ENCODE peak calls at places on chromosomes 16 and 17, in five cellular contexts. H, J, O, P and K are unnamed samples.

GRCh38 chr16:79770244-79771064 is 169.9 kb upstream of the MAF start:
- DNase-seq in H (peak; percentile 47), J (peak; percentile 88), O (peak; percentile 40), P (peak; percentile 94), K (peak; percentile 87)

GRCh38 chr16:66925322-66925840 is at the start of gene RRAD:
- DNase-seq in H (peak; percentile 61), J (no peak), O (peak; percentile 44), P (no peak), K (no peak)

GRCh38 chr17:29883497-29883896 is 46.5 kb downstream of the SSH2 start:
- DNase-seq in H (no peak), J (no peak), O (peak; percentile 43), P (no peak), K (no peak)

GRCh38 chr16:58128721-58129096 is 472 bp downstream of the CFAP20 start:
- DNase-seq in H (no peak), J (no peak), O (no peak), P (peak; percentile 62), K (peak; percentile 50)

GRCh38 chr16:51201604-51202003 is 50.5 kb upstream of the SALL1 start:
- DNase-seq in H (no peak), J (no peak), O (no peak), P (no peak), K (no peak)

GRCh38 chr17:75634754-75635609 is 1.7 kb downstream of the SMIM5 start:
- DNase-seq in H (no peak), J (no peak), O (no peak), P (peak; percentile 51), K (no peak)

GRCh38 chr17:13931111-13931526 is 138.2 kb upstream of the COX10 start:
- DNase-seq in H (no peak), J (no peak), O (peak; percentile 19), P (no peak), K (no peak)

GRCh38 chr17:72516772-72517399 is 396.1 kb downstream of the SOX9 start:
- DNase-seq in H (peak; percentile 49), J (no peak), O (no peak), P (no peak), K (peak; percentile 70)

GRCh38 chr16:8611886-8612595 is 9.5 kb upstream of the METTL22 start:
- DNase-seq in H (no peak), J (peak; percentile 29), O (peak; percentile 19), P (no peak), K (no peak)

GRCh38 chr17:44518032-44518431 is 14.8 kb upstream of the GPATCH8 start:
- DNase-seq in H (peak; percentile 43), J (no peak), O (peak; percentile 51), P (no peak), K (no peak)

GRCh38 chr17:82092995-82093751 is 4.9 kb downstream of the FASN start:
- DNase-seq in H (no peak), J (no peak), O (no peak), P (peak; percentile 52), K (peak; percentile 6)

GRCh38 chr17:47257651-47258339 is 4.2 kb downstream of the ITGB3 start:
- DNase-seq in H (peak; percentile 88), J (peak; percentile 91), O (peak; percentile 72), P (no peak), K (no peak)

GRCh38 chr17:39687546-39688474 is at the start of gene PGAP3:
- DNase-seq in H (peak; percentile 54), J (peak; percentile 90), O (peak; percentile 89), P (peak; percentile 90), K (peak; percentile 96)
- TF ChIP-seq CTCF in H (no peak), J (no peak), O (peak; percentile 13), P (peak; percentile 5), K (no peak)

GRCh38 chr16:3174618-3175148 is 13.3 kb upstream of the OR1F1 start:
- DNase-seq in H (no peak), J (no peak), O (no peak), P (no peak), K (no peak)

GRCh38 chr16:3171855-3172593 is 16.0 kb upstream of the OR1F1 start:
- DNase-seq in H (no peak), J (peak; percentile 84), O (peak; percentile 76), P (peak; percentile 37), K (peak; percentile 86)

GRCh38 chr16:3173892-3174617 is 13.9 kb upstream of the OR1F1 start:
- DNase-seq in H (no peak), J (peak; percentile 46), O (no peak), P (peak; percentile 10), K (peak; percentile 65)

GRCh38 chr16:3171181-3171854 is 16.7 kb upstream of the OR1F1 start:
- DNase-seq in H (no peak), J (no peak), O (no peak), P (peak; percentile 37), K (peak; percentile 72)

GRCh38 chr16:3175157-3176153 is 12.5 kb upstream of the OR1F1 start:
- DNase-seq in H (no peak), J (peak; percentile 78), O (peak; percentile 53), P (peak; percentile 29), K (peak; percentile 75)
- H3K4me3 ChIP-seq in H (peak overlapping the region; percentile 7), J (peak overlapping the region; percentile 41), O (peak overlapping the region; percentile 20), P (no peak overlapping the region), K (no peak overlapping the region)

DNA sequence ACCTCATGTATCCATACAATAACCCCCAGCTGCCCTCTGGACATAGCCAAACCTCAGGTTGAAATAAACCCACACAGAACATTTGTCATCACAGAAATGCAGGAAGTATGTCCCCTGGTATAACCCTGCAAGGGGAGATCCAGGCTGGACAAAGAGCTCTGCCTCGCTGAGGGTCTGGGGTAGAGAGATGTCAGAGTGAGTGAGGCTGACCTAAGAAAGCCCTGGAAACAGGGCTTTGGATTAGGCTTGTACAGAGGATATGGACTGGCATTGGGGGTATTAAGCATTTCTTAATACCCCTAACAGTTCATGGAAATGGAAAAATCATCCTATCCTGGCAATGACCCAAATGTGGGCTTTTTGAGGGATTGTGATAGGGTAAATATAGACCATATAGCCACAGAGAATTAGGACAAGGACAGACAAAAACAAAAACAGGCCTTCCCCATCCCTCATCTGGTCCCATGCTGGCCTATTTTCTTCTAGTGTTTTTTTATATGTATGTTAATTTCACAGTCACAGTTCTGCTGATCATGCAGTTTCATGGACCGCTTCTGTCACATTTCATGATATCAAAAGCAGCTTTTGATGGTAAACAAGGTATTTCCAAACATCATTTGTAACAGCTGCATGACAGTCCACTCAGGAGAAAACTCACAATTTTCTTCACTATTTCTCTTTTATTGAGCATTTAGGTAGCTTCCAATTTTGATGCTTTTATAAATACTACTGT is 26.1 kb downstream of the PLXDC1 start:
- DNase-seq in H (no peak), J (no peak), O (no peak), P (no peak), K (no peak)
- TF ChIP-seq CTCF in H (no peak), J (no peak), O (no peak), P (no peak), K (no peak)

GRCh38 chr17:31842416-31843381 is 16.3 kb downstream of the COPRS start:
- DNase-seq in H (no peak), J (no peak), O (peak; percentile 77), P (peak; percentile 82), K (peak; percentile 68)
- H3K4me3 ChIP-seq in H (no peak overlapping the region), J (peak overlapping the region; percentile 22), O (no peak overlapping the region), P (peak overlapping the region; percentile 35), K (no peak overlapping the region)